ENCODE peak calls at places on chromosomes 4 and X, in four cellular contexts. E is myocyte, G is RPMI8226, L is posterior cingulate gyrus. V is an unnamed sample.
A peak's percentile ranks its signal among the peaks of the same experiment; 100 is the strongest.

GRCh38 chr4:76011700-76012387 is 4.5 kb upstream of the CXCL9 start:
- DNase-seq in L (no peak), G (peak; percentile 72), E (peak; percentile 61), V (no peak)

GRCh38 chr4:150078996-150079581 is 844 bp downstream of the DCLK2 start:
- DNase-seq in E (peak; percentile 51), L (peak; percentile 81), G (peak; percentile 71), V (peak; percentile 36)

GRCh38 chr4:158741622-158742021 is 18.4 kb upstream of the PPID start:
- DNase-seq in G (no peak), E (no peak), L (no peak), V (no peak)

GRCh38 chr4:15331930-15332329 is 95.9 kb upstream of the C1QTNF7 start:
- DNase-seq in G (no peak), E (peak; percentile 31), L (no peak), V (no peak)

GRCh38 chrX:80812176-80812575 is 2.5 kb upstream of the BRWD3 start:
- DNase-seq in L (no peak), G (peak; percentile 65), E (peak; percentile 44), V (peak; percentile 11)

GRCh38 chr4:33715996-33716395 is 2528.3 kb downstream of the ARAP2 start:
- DNase-seq in L (no peak), G (peak; percentile 5), E (peak; percentile 94), V (no peak)

GRCh38 chr4:42397256-42397634 is at the start of gene SHISA3:
- DNase-seq in L (peak; percentile 68), E (no peak), G (no peak), V (no peak)

GRCh38 chr4:2251795-2252529 is 9.9 kb downstream of the MXD4 start:
- DNase-seq in E (no peak), G (no peak), L (peak; percentile 61), V (no peak)

GRCh38 chr4:5421416-5421815 is 286.9 kb downstream of the EVC2 start:
- DNase-seq in E (no peak), L (no peak), G (no peak), V (no peak)

GRCh38 chr4:74217365-74217764 is 59.4 kb downstream of the MTHFD2L start:
- DNase-seq in E (peak; percentile 56), G (no peak), L (no peak), V (no peak)

GRCh38 chr4:82450966-82451755 is 20.8 kb downstream of the ENOPH1 start:
- DNase-seq in L (no peak), E (no peak), G (no peak), V (no peak)

GRCh38 chrX:15737957-15738685 is at the start of gene CA5B:
- DNase-seq in E (peak; percentile 61), L (peak; percentile 96), G (peak; percentile 92), V (peak; percentile 92)

GRCh38 chrX:139202742-139203410 is 327.7 kb upstream of the F9 start:
- DNase-seq in G (no peak), E (no peak), L (peak; percentile 79), V (no peak)

GRCh38 chrX:94524867-94525266 is 850.9 kb downstream of the FAM133A start:
- DNase-seq in L (no peak), G (peak; percentile 3), E (no peak), V (no peak)

GRCh38 chr4:1192493-1193205 is 20.3 kb upstream of the SPON2 start:
- DNase-seq in E (peak; percentile 44), G (no peak), L (peak; percentile 77), V (no peak)

GRCh38 chr4:109389367-109390118 is 44.1 kb upstream of the SEC24B start:
- DNase-seq in E (peak; percentile 84), L (no peak), G (peak; percentile 65), V (no peak)

GRCh38 chr4:12304912-12305311 is 876.2 kb upstream of the HS3ST1 start:
- DNase-seq in E (no peak), L (no peak), G (no peak), V (no peak)

GRCh38 chr4:67035501-67035900 is 509.8 kb downstream of the CENPC start:
- DNase-seq in G (no peak), E (peak; percentile 95), L (no peak), V (no peak)

GRCh38 chrX:150198776-150199175 is 164.3 kb upstream of the MAMLD1 start:
- DNase-seq in G (no peak), E (peak; percentile 72), L (no peak), V (no peak)

GRCh38 chr4:176013466-176014247 is 52.0 kb upstream of the WDR17 start:
- DNase-seq in G (peak; percentile 6), L (no peak), E (no peak), V (no peak)

GRCh38 chr4:7124643-7125442 is 57.0 kb upstream of the GRPEL1 start:
- DNase-seq in L (peak; percentile 19), G (no peak), E (peak; percentile 84), V (no peak)

GRCh38 chr4:16717266-16717970 is 181.0 kb downstream of the LDB2 start:
- DNase-seq in G (no peak), E (no peak), L (no peak), V (no peak)

GRCh38 chr4:4583606-4584005 is 41.8 kb upstream of the STX18 start:
- DNase-seq in L (no peak), G (no peak), E (no peak), V (no peak)

GRCh38 chr4:136342666-136343065 is 1189.6 kb downstream of the PCDH18 start:
- DNase-seq in L (no peak), E (peak; percentile 1), G (no peak), V (no peak)

GRCh38 chr4:24054910-24055309 is 165.1 kb upstream of the PPARGC1A start:
- DNase-seq in E (peak; percentile 24), L (no peak), G (no peak), V (no peak)

GRCh38 chr4:103429283-103429682 is 231.1 kb upstream of the CENPE start:
- DNase-seq in G (peak; percentile 3), L (no peak), E (no peak), V (no peak)

GRCh38 chrX:107662824-107663223 is 34.5 kb downstream of the PRPS1 start:
- DNase-seq in L (no peak), G (no peak), E (no peak), V (no peak)

GRCh38 chr4:4356106-4357041 is 30.5 kb upstream of the NSG1 start:
- DNase-seq in L (no peak), G (no peak), E (no peak), V (no peak)

GRCh38 chr4:46931981-46932380 is 22.9 kb upstream of the COX7B2 start:
- DNase-seq in L (peak; percentile 76), E (peak; percentile 57), G (peak; percentile 4), V (no peak)

GRCh38 chr4:145179201-145179860 is 1.1 kb downstream of the OTUD4 start:
- DNase-seq in E (peak; percentile 67), L (peak; percentile 88), G (peak; percentile 76), V (peak; percentile 53)

GRCh38 chr4:109803924-109804571 is 2.2 kb upstream of the CFI start:
- DNase-seq in E (peak; percentile 64), L (no peak), G (peak; percentile 45), V (peak; percentile 53)

GRCh38 chr4:182938213-182938645 is 21.0 kb upstream of the DCTD start:
- DNase-seq in G (peak; percentile 55), E (peak; percentile 80), L (peak; percentile 94), V (peak; percentile 65)

GRCh38 chrX:129845616-129846190 is 2.0 kb upstream of the ZDHHC9 start:
- DNase-seq in E (no peak), L (no peak), G (no peak), V (peak; percentile 81)

GRCh38 chr4:40055379-40055872 is 1.2 kb upstream of the N4BP2 start:
- DNase-seq in L (no peak), E (no peak), G (peak; percentile 44), V (no peak)

GRCh38 chrX:9483376-9483775 is 18.5 kb downstream of the TBL1X start:
- DNase-seq in E (no peak), G (no peak), L (no peak), V (no peak)